ENCODE peak calls at places on chromosomes 13 and 19, in four cellular contexts. D is breast epithelium, V is stomach, J is GM12892. S is an unnamed sample.

GRCh38 chr13:111652676-111653075 is 332.2 kb downstream of the TEX29 start:
- DNase-seq in D (no peak), V (no peak), J (no peak), S (no peak)

GRCh38 chr13:79485451-79485850 is 4.5 kb downstream of the NDFIP2 start:
- DNase-seq in D (no peak), V (no peak), J (no peak), S (no peak)

GRCh38 chr19:47247308-47247990 is 8.9 kb upstream of the CCDC9 start:
- DNase-seq in D (peak; percentile 82), V (peak; percentile 85), J (no peak), S (no peak)

GRCh38 chr19:35501684-35502083 is 11.4 kb upstream of the KRTDAP start:
- DNase-seq in D (no peak), V (no peak), J (no peak), S (no peak)

GRCh38 chr13:40206241-40207109 is 460.0 kb downstream of the FOXO1 start:
- DNase-seq in D (no peak), V (peak; percentile 46), J (peak; percentile 25), S (no peak)

GRCh38 chr19:16200038-16200775 is 2.5 kb downstream of the AP1M1 start:
- DNase-seq in D (no peak), V (no peak), J (no peak), S (no peak)

GRCh38 chr19:37334179-37335071 is 36.5 kb upstream of the ZNF527 start:
- DNase-seq in D (peak; percentile 86), V (peak; percentile 94), J (peak; percentile 71), S (peak; percentile 84)

GRCh38 chr19:30570194-30570593 is 198.0 kb downstream of the ZNF536 start:
- DNase-seq in D (no peak), V (no peak), J (no peak), S (no peak)

GRCh38 chr19:17294051-17294891 is 9.0 kb downstream of the ABHD8 start:
- DNase-seq in D (no peak), V (no peak), J (peak; percentile 65), S (peak; percentile 62)

GRCh38 chr19:41880329-41880708 is 2.7 kb upstream of the ARHGEF1 start:
- DNase-seq in D (no peak), V (no peak), J (no peak), S (no peak)

GRCh38 chr19:41883821-41884733 is 1.1 kb downstream of the ARHGEF1 start:
- DNase-seq in D (peak; percentile 93), V (peak; percentile 97), J (peak; percentile 99), S (peak; percentile 96)

GRCh38 chr19:41883463-41883820 is 458 bp downstream of the ARHGEF1 start:
- DNase-seq in D (no peak), V (no peak), J (no peak), S (no peak)

GRCh38 chr19:41879670-41880328 is 2.7 kb downstream of the CD79A start:
- DNase-seq in D (no peak), V (no peak), J (no peak), S (no peak)

DNA sequence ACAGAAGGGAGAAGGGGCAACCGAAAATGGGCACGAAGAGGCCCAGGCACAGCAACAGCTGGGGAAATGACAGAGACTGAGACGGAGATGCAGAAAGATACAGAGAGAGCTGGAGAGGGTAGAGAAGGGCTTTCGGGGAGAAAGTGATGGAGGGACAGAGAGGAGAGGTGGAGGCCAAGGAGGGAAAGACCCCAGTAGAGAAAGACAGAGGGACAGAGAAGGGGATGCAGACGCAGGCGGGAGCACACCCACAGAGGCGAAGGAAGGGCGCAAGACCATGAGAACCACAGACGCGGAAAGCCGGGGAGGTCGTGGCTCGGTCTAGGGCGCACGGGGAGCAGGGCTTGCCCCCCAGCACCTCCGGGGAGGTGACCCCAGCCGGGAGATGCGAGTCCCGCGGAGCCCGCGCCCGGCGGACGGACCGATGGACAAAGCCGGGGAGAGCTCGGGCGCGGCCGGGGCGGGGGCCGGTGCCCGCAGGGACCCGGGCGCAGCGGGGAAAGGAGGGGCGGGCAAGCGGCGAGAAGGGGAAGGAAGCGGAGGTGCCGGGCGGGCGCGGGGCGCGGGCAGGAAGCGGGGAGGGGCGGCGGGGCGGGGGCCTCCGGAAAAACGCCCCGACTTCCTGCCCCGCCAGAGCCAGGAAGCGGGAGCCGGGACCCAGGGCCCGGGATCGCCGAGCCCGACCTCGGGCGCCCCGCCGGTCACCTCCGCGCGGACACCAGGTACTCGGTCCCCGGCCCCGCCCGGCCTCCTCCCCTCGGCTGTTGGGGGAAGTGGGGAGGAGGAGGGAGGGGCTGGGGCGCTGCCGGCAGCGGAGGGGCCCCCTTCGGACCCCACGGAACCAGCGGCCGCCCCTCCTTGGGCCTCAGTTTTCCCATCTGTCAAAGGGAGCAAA is at the start of gene ARHGEF1:
- DNase-seq in D (no peak), V (peak; percentile 62), J (peak; percentile 68), S (no peak)
- TF ChIP-seq POLR2A in D (no peak), V (no peak), J (peak; percentile 64), S (no peak)

GRCh38 chr19:49690073-49690655 is 752 bp upstream of the CPT1C start:
- DNase-seq in D (no peak), V (no peak), J (no peak), S (no peak)
- TF ChIP-seq POLR2AphosphoS5 in D (no peak), V (no peak), J (no peak), S (no peak)

GRCh38 chr19:11342429-11342828 is 3.0 kb upstream of the RAB3D start:
- DNase-seq in D (no peak), V (no peak), J (no peak), S (no peak)

GRCh38 chr19:11338164-11338563 is 1.3 kb downstream of the RAB3D start:
- DNase-seq in D (no peak), V (no peak), J (no peak), S (no peak)

GRCh38 chr19:11338569-11339253 is 746 bp downstream of the RAB3D start:
- DNase-seq in D (no peak), V (no peak), J (no peak), S (no peak)

GRCh38 chr19:11337080-11337479 is 2.4 kb downstream of the RAB3D start:
- DNase-seq in D (no peak), V (no peak), J (no peak), S (no peak)

GRCh38 chr19:11339254-11340098 is at the start of gene RAB3D:
- DNase-seq in D (peak; percentile 91), V (peak; percentile 96), J (peak; percentile 97), S (peak; percentile 96)
- TF ChIP-seq POLR2A in D (peak; percentile 38), V (no peak), J (no peak), S (no peak)

GRCh38 chr13:100513171-100513570 is 75.4 kb downstream of the GGACT start:
- DNase-seq in D (no peak), V (no peak), J (no peak), S (no peak)

GRCh38 chr13:100515410-100515800 is 73.2 kb downstream of the GGACT start:
- DNase-seq in D (no peak), V (no peak), J (no peak), S (no peak)

GRCh38 chr13:100517135-100517534 is 71.5 kb downstream of the GGACT start:
- DNase-seq in D (no peak), V (peak; percentile 50), J (no peak), S (no peak)

GRCh38 chr13:100513987-100514670 is 74.5 kb downstream of the GGACT start:
- DNase-seq in D (no peak), V (no peak), J (no peak), S (no peak)

GRCh38 chr13:100514788-100515409 is 73.7 kb downstream of the GGACT start:
- DNase-seq in D (peak; percentile 76), V (peak; percentile 80), J (peak; percentile 76), S (peak; percentile 77)
- TF ChIP-seq POLR2AphosphoS5 in D (no peak), V (peak; percentile 8), J (no peak), S (no peak)

GRCh38 chr19:14496029-14496848 is at the start of gene GIPC1:
- DNase-seq in D (peak; percentile 98), V (peak; percentile 96), J (peak; percentile 99), S (peak; percentile 99)
- TF ChIP-seq POLR2A in D (no peak), V (no peak), J (no peak), S (no peak)

GRCh38 chr19:14383898-14384669 is 2.8 kb downstream of the ADGRE5 start:
- DNase-seq in D (no peak), V (no peak), J (peak; percentile 62), S (no peak)

GRCh38 chr19:14385492-14385891 is 4.2 kb downstream of the ADGRE5 start:
- DNase-seq in D (no peak), V (no peak), J (no peak), S (no peak)

GRCh38 chr19:14378890-14379289 is 2.4 kb upstream of the ADGRE5 start:
- DNase-seq in D (no peak), V (no peak), J (no peak), S (no peak)

GRCh38 chr19:14383556-14383897 is 2.3 kb downstream of the ADGRE5 start:
- DNase-seq in D (no peak), V (no peak), J (no peak), S (no peak)

DNA sequence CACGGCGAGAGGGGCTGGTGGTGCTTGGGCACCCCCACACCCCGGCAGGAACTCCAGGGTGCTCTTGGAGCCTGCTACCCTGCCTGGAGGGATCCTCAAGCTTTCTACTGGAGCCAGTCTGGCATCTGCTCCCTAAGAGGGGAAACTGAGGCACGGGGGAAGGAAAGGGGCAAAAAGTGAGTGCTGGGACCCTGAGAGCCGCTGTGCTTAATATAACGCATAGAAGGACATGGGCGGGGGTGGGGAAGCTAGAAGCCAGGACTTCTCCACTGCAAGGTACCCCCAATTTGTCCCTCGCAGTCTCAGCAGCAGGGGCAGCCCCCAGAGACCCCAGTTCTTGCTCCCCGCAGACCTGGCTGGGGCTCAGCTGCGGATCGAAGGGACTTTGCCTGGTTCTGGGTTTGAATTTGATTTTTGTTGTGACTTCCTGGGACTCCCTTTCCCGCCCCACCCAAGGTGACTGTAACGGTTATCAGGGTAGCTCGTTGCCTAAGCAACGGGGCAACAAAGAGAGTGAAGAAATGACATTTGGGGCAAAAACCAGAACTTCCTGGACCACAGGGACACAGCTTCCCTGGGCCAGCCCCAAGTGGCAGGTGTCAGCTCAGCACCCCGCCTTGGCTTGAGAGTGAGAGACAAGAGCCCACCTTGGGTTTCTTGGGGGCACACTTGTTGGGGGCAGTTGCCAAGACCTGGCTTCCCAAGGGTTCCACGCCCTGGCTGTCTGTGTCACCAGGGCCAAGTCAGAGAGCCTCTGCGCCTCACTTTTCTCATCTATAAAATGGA is 638 bp downstream of the ADGRE5 start:
- DNase-seq in D (no peak), V (peak; percentile 57), J (no peak), S (no peak)
- TF ChIP-seq POLR2AphosphoS5 in D (no peak), V (peak; percentile 61), J (no peak), S (no peak)